ENCODE peak calls at places on chromosomes 7 and 10, in seven cellular contexts. A is psoas muscle, E is epithelial cell of esophagus, S is omental fat pad, B is ascending aorta, W is GM10248, G is B cell. M is an unnamed sample.

GRCh38 chr7:22154130-22154529 is 202.8 kb downstream of the RAPGEF5 start:
- DNase-seq in A (no peak), E (no peak), S (no peak), B (no peak), W (no peak), G (no peak), M (no peak)

GRCh38 chr7:23287612-23288011 is 11.5 kb upstream of the MALSU1 start:
- DNase-seq in A (no peak), E (no peak), S (no peak), B (no peak), W (no peak), G (no peak), M (no peak)

GRCh38 chr7:102208826-102209225 is 77.8 kb upstream of the SH2B2 start:
- DNase-seq in A (no peak), E (no peak), S (no peak), B (no peak), W (no peak), G (no peak), M (no peak)

GRCh38 chr7:123871998-123872867 is 27.3 kb downstream of the HYAL4 start:
- DNase-seq in A (peak; percentile 19), E (peak; percentile 81), S (no peak), B (no peak), W (peak; percentile 35), G (no peak), M (peak; percentile 4)

GRCh38 chr10:50326757-50327701 is 75.7 kb upstream of the ASAH2 start:
- DNase-seq in A (peak; percentile 20), E (peak; percentile 82), S (no peak), B (no peak), W (no peak), G (no peak), M (peak; percentile 70)

GRCh38 chr7:55515569-55516279 is 56.6 kb downstream of the VOPP1 start:
- DNase-seq in A (peak; percentile 39), E (no peak), S (no peak), B (no peak), W (peak; percentile 64), G (no peak), M (no peak)

GRCh38 chr7:47757946-47758371 is 176.0 kb upstream of the TNS3 start:
- DNase-seq in A (peak; percentile 72), E (peak; percentile 65), S (peak; percentile 51), B (peak; percentile 63), W (no peak), G (no peak), M (peak; percentile 61)

GRCh38 chr10:33732176-33733025 is 397.9 kb upstream of the NRP1 start:
- DNase-seq in A (no peak), E (peak; percentile 48), S (no peak), B (no peak), W (no peak), G (no peak), M (no peak)

GRCh38 chr7:142753366-142753765 is 4.1 kb downstream of the PRSS1 start:
- DNase-seq in A (no peak), E (no peak), S (no peak), B (no peak), W (no peak), G (no peak), M (no peak)

GRCh38 chr10:124545756-124546369 is 84.2 kb downstream of the LHPP start:
- DNase-seq in A (no peak), E (no peak), S (no peak), B (no peak), W (no peak), G (no peak), M (no peak)

GRCh38 chr7:138746073-138746472 is 44.9 kb upstream of the SVOPL start:
- DNase-seq in A (no peak), E (no peak), S (no peak), B (no peak), W (no peak), G (no peak), M (no peak)

GRCh38 chr7:150805864-150806263 is 5.3 kb downstream of the TMEM176A start:
- DNase-seq in A (no peak), E (no peak), S (no peak), B (no peak), W (no peak), G (no peak), M (no peak)

GRCh38 chr7:150803161-150803860 is 2.7 kb downstream of the TMEM176A start:
- DNase-seq in A (no peak), E (no peak), S (no peak), B (no peak), W (no peak), G (no peak), M (no peak)

GRCh38 chr7:150804802-150805201 is 4.2 kb downstream of the TMEM176A start:
- DNase-seq in A (no peak), E (no peak), S (no peak), B (no peak), W (no peak), G (no peak), M (no peak)

GRCh38 chr7:150806454-150806853 is 5.9 kb downstream of the TMEM176A start:
- DNase-seq in A (no peak), E (no peak), S (no peak), B (no peak), W (no peak), G (no peak), M (no peak)

DNA sequence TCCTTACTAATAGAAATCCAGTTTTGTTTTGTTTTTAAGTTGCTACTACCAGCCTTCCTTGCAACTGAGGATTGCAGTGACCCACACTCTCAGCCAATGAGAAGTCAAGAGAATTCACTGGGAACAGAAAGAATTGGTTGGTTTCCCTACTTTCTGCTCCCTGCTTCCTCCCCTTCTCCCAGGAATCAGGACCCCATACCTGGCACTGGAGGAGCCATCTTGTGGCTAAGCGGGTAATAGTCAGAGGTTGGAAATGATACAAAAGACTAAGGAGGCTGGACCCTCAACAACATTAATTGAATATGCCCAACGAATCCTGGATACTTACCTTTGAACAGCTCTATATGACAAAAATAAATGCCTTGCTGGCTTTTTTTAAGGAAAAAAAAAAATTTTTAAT is 6.3 kb downstream of the TMEM176A start:
- DNase-seq in A (no peak), E (no peak), S (no peak), B (no peak), W (no peak), G (no peak), M (no peak)
- TF ChIP-seq CTCF in A (no peak), E (no peak), S (no peak), B (no peak), W (no peak), G (no peak), M (no peak)

DNA sequence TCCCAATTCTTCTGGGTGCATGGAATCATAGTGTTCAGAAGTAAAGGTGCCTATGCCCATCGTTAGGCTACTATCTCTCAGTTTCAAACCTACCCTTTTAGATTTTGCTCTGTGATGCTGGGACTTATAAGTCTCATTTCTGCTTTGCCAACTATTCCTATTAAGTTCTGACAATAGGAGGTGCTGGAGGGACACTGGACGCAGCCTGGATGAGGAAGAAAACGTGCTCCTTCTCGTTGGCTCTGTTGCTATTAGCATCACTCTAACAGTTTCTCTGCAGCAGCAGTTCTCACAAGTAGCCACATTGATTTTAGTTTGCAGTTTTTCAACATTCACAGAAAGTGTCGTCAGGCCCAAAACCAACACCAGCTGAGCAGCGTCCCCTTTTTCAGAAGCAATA is 72.4 kb downstream of the ABCC2 start:
- DNase-seq in A (no peak), E (peak; percentile 55), S (no peak), B (no peak), W (no peak), G (no peak), M (peak; percentile 31)
- TF ChIP-seq CTCF in A (peak; percentile 20), E (peak; percentile 58), S (no peak), B (peak; percentile 37), W (no peak), G (no peak), M (peak; percentile 64)

GRCh38 chr7:26858735-26859134 is 5.7 kb downstream of the SKAP2 start:
- DNase-seq in A (no peak), E (no peak), S (no peak), B (no peak), W (no peak), G (no peak), M (no peak)

GRCh38 chr7:26861050-26861449 is 3.3 kb downstream of the SKAP2 start:
- DNase-seq in A (no peak), E (no peak), S (no peak), B (no peak), W (no peak), G (no peak), M (no peak)

GRCh38 chr7:26859720-26860119 is 4.7 kb downstream of the SKAP2 start:
- DNase-seq in A (no peak), E (no peak), S (no peak), B (no peak), W (no peak), G (no peak), M (no peak)

GRCh38 chr7:26858229-26858568 is 6.2 kb downstream of the SKAP2 start:
- DNase-seq in A (no peak), E (no peak), S (no peak), B (no peak), W (no peak), G (no peak), M (no peak)

DNA sequence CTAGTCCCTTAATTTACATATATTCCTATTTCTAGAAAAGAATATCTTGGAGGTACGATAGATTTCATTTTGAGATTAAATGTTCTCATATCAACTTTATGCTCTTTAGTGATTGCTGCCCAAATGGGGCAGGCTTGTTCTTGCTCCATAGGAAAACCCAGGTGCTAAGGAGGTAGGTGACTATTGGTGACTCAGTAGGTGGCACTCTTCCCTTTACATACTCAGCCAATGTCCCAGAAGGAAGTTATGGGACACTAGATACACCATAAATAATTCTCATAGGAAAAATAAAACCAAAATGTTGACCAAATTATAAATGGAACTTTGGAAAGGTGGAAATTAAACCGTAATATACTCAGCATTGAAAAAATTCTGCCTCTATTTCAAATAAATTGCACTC is 4.0 kb downstream of the SKAP2 start:
- DNase-seq in A (no peak), E (peak; percentile 73), S (no peak), B (no peak), W (no peak), G (no peak), M (no peak)
- TF ChIP-seq CTCF in A (no peak), E (peak; percentile 50), S (no peak), B (no peak), W (peak; percentile 7), G (no peak), M (no peak)

DNA sequence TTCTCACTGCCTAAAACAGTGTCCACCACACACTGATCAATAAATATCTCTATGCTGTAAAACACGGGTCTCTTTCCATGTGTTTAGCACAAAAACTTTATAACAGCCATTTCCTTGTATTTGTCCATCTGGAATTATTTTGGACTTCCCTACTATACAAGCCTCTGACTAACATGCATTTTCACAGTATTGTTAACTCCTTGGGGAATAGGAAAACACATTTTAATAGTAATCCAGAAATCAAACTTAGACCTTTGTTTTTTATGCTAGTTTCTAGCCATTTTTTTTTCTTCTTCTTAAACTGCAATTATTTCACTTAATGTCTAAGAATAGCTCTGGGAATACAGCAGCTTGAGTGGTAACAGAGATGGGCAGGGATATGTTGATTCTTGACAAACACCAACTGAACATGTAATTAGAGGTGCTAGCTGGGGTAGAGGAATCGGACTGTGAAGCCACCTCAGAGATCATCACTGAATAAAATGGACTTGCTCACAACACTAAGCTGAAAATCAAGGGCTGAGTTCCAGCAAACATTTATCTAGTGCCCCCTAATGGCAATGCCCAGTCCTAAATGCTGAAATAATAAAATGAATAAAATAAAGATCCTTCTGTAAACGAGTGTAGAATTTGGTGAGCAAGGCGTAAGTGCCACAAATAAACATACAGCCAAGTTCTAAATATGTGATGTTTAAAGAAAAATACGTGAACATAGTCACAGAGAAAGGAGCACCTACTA is 593.1 kb downstream of the SORCS1 start:
- DNase-seq in A (no peak), E (peak; percentile 75), S (no peak), B (no peak), W (no peak), G (no peak), M (no peak)
- TF ChIP-seq CTCF in A (no peak), E (peak; percentile 67), S (no peak), B (no peak), W (peak; percentile 37), G (no peak), M (peak; percentile 60)

GRCh38 chr7:153696242-153696641 is 356.0 kb upstream of the DPP6 start:
- DNase-seq in A (no peak), E (no peak), S (no peak), B (no peak), W (no peak), G (no peak), M (no peak)
- TF ChIP-seq CTCF in A (no peak), E (no peak), S (no peak), B (no peak), W (no peak), G (no peak), M (no peak)